ENCODE peak calls at places on chromosome 11, in eight cellular contexts. N is NCI-H345; W is anterior cingulate cortex; R is LHCN-M2; E is RWPE1; J is osteocyte; D is stimulated activated naive CD4-positive, alpha-beta T cell; L is Calu3. G is an unnamed sample.

GRCh38 chr11:62061356-62062222 is 62.2 kb upstream of the INCENP start:
- DNase-seq in R (no peak), D (no peak), E (peak; percentile 32), L (no peak), W (peak; percentile 2), J (no peak), N (no peak), G (no peak)

GRCh38 chr11:24132471-24132870 is 364.4 kb upstream of the LUZP2 start:
- DNase-seq in D (no peak), J (no peak), R (no peak), N (no peak), W (no peak), E (no peak), L (no peak), G (no peak)

GRCh38 chr11:36711104-36711825 is 113.2 kb upstream of the RAG2 start:
- DNase-seq in D (no peak), L (no peak), E (no peak), R (no peak), W (no peak), J (no peak), N (no peak), G (no peak)

GRCh38 chr11:119015054-119015611 is 3.0 kb downstream of the RPS25 start:
- DNase-seq in R (no peak), W (no peak), D (no peak), N (no peak), J (no peak), E (no peak), L (peak; percentile 13), G (no peak)

GRCh38 chr11:59510917-59511589 is at the start of gene OR4D9:
- DNase-seq in W (no peak), E (no peak), R (no peak), D (peak; percentile 19), L (no peak), N (no peak), J (no peak), G (no peak)

GRCh38 chr11:63738720-63739360 is 29.7 kb downstream of the ZFTA start:
- DNase-seq in W (peak; percentile 72), N (peak; percentile 53), R (peak; percentile 69), J (peak; percentile 84), L (peak; percentile 70), E (peak; percentile 60), D (peak; percentile 7), G (peak; percentile 39)

GRCh38 chr11:102110761-102111010 is 439 bp downstream of the YAP1 start:
- DNase-seq in D (no peak), R (no peak), L (no peak), N (no peak), E (peak; percentile 13), J (no peak), W (no peak), G (no peak)

GRCh38 chr11:67497656-67498291 is 7.4 kb downstream of the PITPNM1 start:
- DNase-seq in E (no peak), R (no peak), D (no peak), N (no peak), L (no peak), W (no peak), J (no peak), G (no peak)

GRCh38 chr11:126127898-126128297 is 65.2 kb upstream of the CDON start:
- DNase-seq in L (no peak), J (no peak), D (no peak), W (no peak), E (no peak), N (no peak), R (no peak), G (no peak)